ENCODE peak calls at places on chromosomes 13 and 19, in four cellular contexts. One of them, this sample, is unnamed.

GRCh38 chr13:43200307-43200706 is 176.9 kb downstream of the DNAJC15 start:
- DNase-seq in A549: no peak
- DNase-seq in IMR-90: no peak
- DNase-seq in GM12878: no peak
- DNase-seq in this sample: no peak

GRCh38 chr13:59754411-59754810 is 409.3 kb downstream of the DIAPH3 start:
- DNase-seq in A549: no peak
- DNase-seq in IMR-90: no peak
- DNase-seq in GM12878: no peak
- DNase-seq in this sample: no peak

GRCh38 chr13:50104493-50104892 is 89.2 kb downstream of the KCNRG start:
- DNase-seq in A549: no peak
- DNase-seq in IMR-90: peak
- DNase-seq in GM12878: no peak
- DNase-seq in this sample: no peak

GRCh38 chr13:61410669-61411297 is 4.9 kb downstream of the PCDH20 start:
- DNase-seq in A549: no peak
- DNase-seq in IMR-90: peak
- DNase-seq in GM12878: no peak
- DNase-seq in this sample: peak

GRCh38 chr13:47241446-47241845 is 344.6 kb upstream of the HTR2A start:
- DNase-seq in A549: no peak
- DNase-seq in IMR-90: no peak
- DNase-seq in GM12878: no peak
- DNase-seq in this sample: no peak

GRCh38 chr13:67416047-67416925 is 186.2 kb upstream of the PCDH9 start:
- DNase-seq in A549: peak
- DNase-seq in IMR-90: peak
- DNase-seq in GM12878: no peak
- DNase-seq in this sample: peak

GRCh38 chr19:3145909-3146676 is 10.3 kb downstream of the GNA15 start:
- DNase-seq in A549: no peak
- DNase-seq in IMR-90: no peak
- DNase-seq in GM12878: no peak
- DNase-seq in this sample: no peak

GRCh38 chr13:45861352-45861751 is 9.8 kb upstream of the SIAH3 start:
- DNase-seq in A549: no peak
- DNase-seq in IMR-90: peak
- DNase-seq in GM12878: no peak
- DNase-seq in this sample: no peak

GRCh38 chr19:18743281-18743825 is 47.8 kb downstream of the COMP start:
- DNase-seq in A549: no peak
- DNase-seq in IMR-90: peak
- DNase-seq in GM12878: no peak
- DNase-seq in this sample: peak

GRCh38 chr19:38155453-38155852 is 68.6 kb downstream of the DPF1 start:
- DNase-seq in A549: no peak
- DNase-seq in IMR-90: peak
- DNase-seq in GM12878: no peak
- DNase-seq in this sample: no peak

GRCh38 chr19:15292140-15292539 is 40.2 kb downstream of the BRD4 start:
- DNase-seq in A549: no peak
- DNase-seq in IMR-90: no peak
- DNase-seq in GM12878: no peak
- DNase-seq in this sample: no peak

GRCh38 chr19:17332677-17333581 is 1.7 kb downstream of the ANO8 start:
- DNase-seq in A549: peak
- DNase-seq in IMR-90: peak
- DNase-seq in GM12878: peak
- DNase-seq in this sample: peak

GRCh38 chr19:41265376-41266153 is 1.4 kb downstream of the HNRNPUL1 start:
- DNase-seq in A549: peak
- DNase-seq in IMR-90: peak
- DNase-seq in GM12878: no peak
- DNase-seq in this sample: no peak

GRCh38 chr13:96946709-96947311 is 47.5 kb downstream of the OXGR1 start:
- DNase-seq in A549: no peak
- DNase-seq in IMR-90: no peak
- DNase-seq in GM12878: no peak
- DNase-seq in this sample: no peak

GRCh38 chr19:47663435-47663910 is 49.7 kb upstream of the EHD2 start:
- DNase-seq in A549: no peak
- DNase-seq in IMR-90: peak
- DNase-seq in GM12878: no peak
- DNase-seq in this sample: no peak

GRCh38 chr13:76677047-76677446 is 209.2 kb downstream of the KCTD12 start:
- DNase-seq in A549: no peak
- DNase-seq in IMR-90: peak
- DNase-seq in GM12878: no peak
- DNase-seq in this sample: no peak

GRCh38 chr13:28623782-28624706 is 34.9 kb upstream of the POMP start:
- DNase-seq in A549: no peak
- DNase-seq in IMR-90: peak
- DNase-seq in GM12878: no peak
- DNase-seq in this sample: no peak

GRCh38 chr13:107642841-107643240 is 572.5 kb downstream of the LIG4 start:
- DNase-seq in A549: no peak
- DNase-seq in IMR-90: peak
- DNase-seq in GM12878: no peak
- DNase-seq in this sample: no peak

GRCh38 chr19:41263042-41263849 is 926 bp upstream of the HNRNPUL1 start:
- DNase-seq in A549: peak
- DNase-seq in IMR-90: peak
- DNase-seq in GM12878: peak
- DNase-seq in this sample: peak

GRCh38 chr19:33613601-33614000 is 8.2 kb upstream of the CHST8 start:
- DNase-seq in A549: no peak
- DNase-seq in IMR-90: no peak
- DNase-seq in GM12878: no peak
- DNase-seq in this sample: no peak

GRCh38 chr19:10701955-10702307 is 692 bp downstream of the QTRT1 start:
- DNase-seq in A549: no peak
- DNase-seq in IMR-90: no peak
- DNase-seq in GM12878: no peak
- DNase-seq in this sample: peak

GRCh38 chr13:46926856-46927625 is 30.2 kb upstream of the HTR2A start:
- DNase-seq in A549: no peak
- DNase-seq in IMR-90: peak
- DNase-seq in GM12878: no peak
- DNase-seq in this sample: no peak

GRCh38 chr19:49808762-49809154 is 4.3 kb downstream of the FUZ start:
- DNase-seq in A549: peak
- DNase-seq in IMR-90: peak
- DNase-seq in GM12878: no peak
- DNase-seq in this sample: peak

GRCh38 chr13:51266642-51267041 is 44.4 kb downstream of the FAM124A start:
- DNase-seq in A549: no peak
- DNase-seq in IMR-90: no peak
- DNase-seq in GM12878: no peak
- DNase-seq in this sample: no peak

GRCh38 chr13:112767506-112768471 is 78.0 kb downstream of the ATP11A start:
- DNase-seq in A549: no peak
- DNase-seq in IMR-90: no peak
- DNase-seq in GM12878: peak
- DNase-seq in this sample: no peak

GRCh38 chr19:5036733-5037681 is 68.1 kb downstream of the KDM4B start:
- DNase-seq in A549: no peak
- DNase-seq in IMR-90: peak
- DNase-seq in GM12878: no peak
- DNase-seq in this sample: no peak

GRCh38 chr19:2528543-2529173 is 52.7 kb downstream of the GADD45B start:
- DNase-seq in A549: no peak
- DNase-seq in IMR-90: no peak
- DNase-seq in GM12878: no peak
- DNase-seq in this sample: no peak

GRCh38 chr19:2717638-2718541 is 3.3 kb downstream of the DIRAS1 start:
- DNase-seq in A549: no peak
- DNase-seq in IMR-90: no peak
- DNase-seq in GM12878: no peak
- DNase-seq in this sample: no peak

GRCh38 chr19:34217952-34218817 is 36.2 kb upstream of the GARRE1 start:
- DNase-seq in A549: no peak
- DNase-seq in IMR-90: peak
- DNase-seq in GM12878: peak
- DNase-seq in this sample: peak

DNA sequence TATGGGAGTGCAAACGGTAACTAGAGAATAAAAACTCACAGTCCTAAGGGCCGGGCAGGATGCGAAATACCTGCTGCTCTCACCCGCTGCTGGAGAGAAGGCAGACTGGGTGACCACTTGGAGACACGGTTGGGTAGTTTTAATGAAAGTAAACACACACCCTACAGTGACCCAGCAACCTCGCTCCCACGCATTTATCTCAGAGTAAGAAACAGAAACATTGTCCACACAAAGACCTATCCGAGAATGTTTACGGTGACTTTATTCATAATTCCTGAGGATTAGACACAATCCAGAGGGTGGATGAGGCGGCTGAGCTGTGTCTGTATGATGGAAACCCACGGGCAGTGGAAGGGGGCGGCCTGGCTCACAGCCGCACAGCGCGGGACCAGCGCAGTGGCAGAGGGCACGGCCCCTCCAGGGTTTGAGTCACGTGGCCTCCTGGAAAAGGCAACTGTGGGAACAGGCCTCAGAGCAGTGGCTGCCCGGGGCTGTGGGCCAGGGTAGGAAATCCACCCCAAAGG is 73.5 kb upstream of the C13orf46 start:
- DNase-seq in A549: no peak
- DNase-seq in IMR-90: peak
- DNase-seq in GM12878: peak
- DNase-seq in this sample: no peak
- TF ChIP-seq BHLHE40 in A549: no peak
- TF ChIP-seq BHLHE40 in IMR-90: no peak
- TF ChIP-seq BHLHE40 in GM12878: no peak
- TF ChIP-seq BHLHE40 in this sample: no peak

GRCh38 chr13:33263484-33263883 is 22.1 kb downstream of the STARD13 start:
- DNase-seq in A549: no peak
- DNase-seq in IMR-90: no peak
- DNase-seq in GM12878: no peak
- DNase-seq in this sample: no peak
- TF ChIP-seq BHLHE40 in A549: no peak
- TF ChIP-seq BHLHE40 in IMR-90: no peak
- TF ChIP-seq BHLHE40 in GM12878: no peak
- TF ChIP-seq BHLHE40 in this sample: no peak

GRCh38 chr19:29614780-29615179 is 8.7 kb downstream of the POP4 start:
- DNase-seq in A549: no peak
- DNase-seq in IMR-90: no peak
- DNase-seq in GM12878: no peak
- DNase-seq in this sample: no peak

GRCh38 chr19:29618434-29618833 is 12.4 kb downstream of the POP4 start:
- DNase-seq in A549: no peak
- DNase-seq in IMR-90: no peak
- DNase-seq in GM12878: no peak
- DNase-seq in this sample: no peak

GRCh38 chr19:29617336-29618266 is 11.5 kb downstream of the POP4 start:
- DNase-seq in A549: no peak
- DNase-seq in IMR-90: no peak
- DNase-seq in GM12878: no peak
- DNase-seq in this sample: no peak

GRCh38 chr19:29615891-29616425 is 9.9 kb downstream of the POP4 start:
- DNase-seq in A549: no peak
- DNase-seq in IMR-90: no peak
- DNase-seq in GM12878: no peak
- DNase-seq in this sample: no peak

DNA sequence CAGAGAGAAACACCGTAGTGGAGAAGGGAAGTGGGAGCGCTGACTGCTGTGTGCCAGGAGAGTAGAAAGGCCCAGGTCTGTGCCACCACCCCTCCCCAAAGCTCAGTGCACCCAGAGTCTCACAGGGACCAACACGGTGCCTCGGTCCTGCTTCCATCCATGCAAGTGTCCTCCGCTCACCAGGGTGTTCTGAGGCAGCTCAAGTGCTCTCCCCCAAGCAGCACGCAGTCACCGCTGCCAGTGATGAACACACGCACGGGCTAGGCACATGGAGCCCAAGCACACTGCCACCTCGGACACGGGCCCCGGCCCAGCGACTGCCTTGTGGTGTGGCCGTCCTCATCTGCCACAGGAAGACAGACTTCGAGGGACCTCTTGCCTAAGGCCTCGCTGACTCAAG is 10.5 kb downstream of the POP4 start:
- DNase-seq in A549: no peak
- DNase-seq in IMR-90: no peak
- DNase-seq in GM12878: no peak
- DNase-seq in this sample: no peak
- TF ChIP-seq BHLHE40 in A549: no peak
- TF ChIP-seq BHLHE40 in IMR-90: no peak
- TF ChIP-seq BHLHE40 in GM12878: no peak
- TF ChIP-seq BHLHE40 in this sample: no peak

GRCh38 chr13:21884299-21884878 is 213.5 kb downstream of the FGF9 start:
- DNase-seq in A549: no peak
- DNase-seq in IMR-90: no peak
- DNase-seq in GM12878: no peak
- DNase-seq in this sample: no peak
- TF ChIP-seq BHLHE40 in A549: no peak
- TF ChIP-seq BHLHE40 in IMR-90: no peak
- TF ChIP-seq BHLHE40 in GM12878: no peak
- TF ChIP-seq BHLHE40 in this sample: no peak